ENCODE peak calls at places on chromosomes 2 and 18, in nine cellular contexts. P, T, Y, N, Q, B, K, J and M are unnamed samples.

GRCh38 chr18:48990497-48991298 is 39.9 kb upstream of the SMAD7 start:
- DNase-seq in P (peak), T (no peak), Y (no peak), N (no peak), Q (no peak), B (no peak), K (no peak), J (no peak), M (no peak)

GRCh38 chr18:23422751-23423418 is 30.2 kb upstream of the RIOK3 start:
- DNase-seq in P (peak), T (peak), Y (peak), N (peak), Q (peak), B (peak), K (peak), J (peak), M (peak)

GRCh38 chr18:50113726-50114125 is 81.2 kb downstream of the MYO5B start:
- DNase-seq in P (no peak), T (no peak), Y (no peak), N (no peak), Q (no peak), B (no peak), K (no peak), J (no peak), M (no peak)

GRCh38 chr2:59068255-59068654 is 827.1 kb upstream of the FANCL start:
- DNase-seq in P (no peak), T (no peak), Y (no peak), N (no peak), Q (no peak), B (no peak), K (no peak), J (no peak), M (no peak)

GRCh38 chr2:30225131-30225762 is 6.1 kb upstream of the LBH start:
- DNase-seq in P (no peak), T (peak), Y (peak), N (peak), Q (no peak), B (no peak), K (no peak), J (no peak), M (peak)

GRCh38 chr2:108970369-108970768 is 18.7 kb downstream of the EDAR start:
- DNase-seq in P (no peak), T (no peak), Y (no peak), N (peak), Q (no peak), B (no peak), K (no peak), J (no peak), M (no peak)

GRCh38 chr2:32450851-32451250 is 94.0 kb downstream of the BIRC6 start:
- DNase-seq in P (no peak), T (no peak), Y (no peak), N (no peak), Q (no peak), B (no peak), K (no peak), J (no peak), M (no peak)

GRCh38 chr2:183866666-183867065 is 731.7 kb upstream of the ZNF804A start:
- DNase-seq in P (no peak), T (no peak), Y (no peak), N (no peak), Q (no peak), B (no peak), K (no peak), J (no peak), M (no peak)

GRCh38 chr2:110219496-110220192 is 7.3 kb upstream of the MTLN start:
- DNase-seq in P (no peak), T (no peak), Y (no peak), N (no peak), Q (no peak), B (no peak), K (no peak), J (no peak), M (no peak)

GRCh38 chr18:46002934-46003333 is 35.8 kb upstream of the EPG5 start:
- DNase-seq in P (no peak), T (no peak), Y (no peak), N (no peak), Q (no peak), B (no peak), K (no peak), J (no peak), M (no peak)

GRCh38 chr2:74696758-74697327 is 42.8 kb downstream of the SEMA4F start:
- DNase-seq in P (no peak), T (no peak), Y (no peak), N (no peak), Q (no peak), B (no peak), K (no peak), J (no peak), M (no peak)

GRCh38 chr2:168239281-168239680 is 8.1 kb downstream of the STK39 start:
- DNase-seq in P (no peak), T (no peak), Y (no peak), N (no peak), Q (no peak), B (no peak), K (no peak), J (no peak), M (no peak)

GRCh38 chr2:64482765-64483504 is 29.0 kb downstream of the LGALSL start:
- DNase-seq in P (no peak), T (no peak), Y (no peak), N (peak), Q (no peak), B (no peak), K (no peak), J (no peak), M (peak)

GRCh38 chr2:7730449-7730848 is 813.2 kb downstream of the RNF144A start:
- DNase-seq in P (no peak), T (no peak), Y (no peak), N (no peak), Q (no peak), B (no peak), K (no peak), J (no peak), M (no peak)

GRCh38 chr18:57915848-57916596 is 112.9 kb upstream of the ATP8B1 start:
- DNase-seq in P (peak), T (no peak), Y (no peak), N (peak), Q (no peak), B (no peak), K (no peak), J (no peak), M (no peak)

GRCh38 chr2:229714080-229714735 is at the start of gene DNER:
- DNase-seq in P (peak), T (no peak), Y (peak), N (peak), Q (peak), B (peak), K (peak), J (no peak), M (peak)

GRCh38 chr18:6465281-6465680 is 50.6 kb upstream of the L3MBTL4 start:
- DNase-seq in P (no peak), T (no peak), Y (no peak), N (no peak), Q (no peak), B (no peak), K (no peak), J (no peak), M (no peak)

GRCh38 chr2:192195548-192196418 is 1.1 kb upstream of the TMEFF2 start:
- DNase-seq in P (no peak), T (no peak), Y (peak), N (no peak), Q (no peak), B (no peak), K (peak), J (no peak), M (no peak)

GRCh38 chr2:120379916-120380893 is 34.3 kb downstream of the INHBB start:
- DNase-seq in P (no peak), T (no peak), Y (no peak), N (no peak), Q (no peak), B (no peak), K (no peak), J (no peak), M (no peak)

GRCh38 chr2:74206180-74206688 is 7.8 kb downstream of the MTHFD2 start:
- DNase-seq in P (peak), T (peak), Y (peak), N (peak), Q (no peak), B (peak), K (no peak), J (no peak), M (peak)

GRCh38 chr2:9178905-9179571 is 27.6 kb upstream of the ASAP2 start:
- DNase-seq in P (no peak), T (no peak), Y (no peak), N (peak), Q (no peak), B (no peak), K (no peak), J (peak), M (no peak)

GRCh38 chr2:140117371-140117770 is 1337.2 kb upstream of the NXPH2 start:
- DNase-seq in P (no peak), T (no peak), Y (no peak), N (no peak), Q (no peak), B (no peak), K (no peak), J (no peak), M (no peak)

GRCh38 chr2:112251211-112251721 is 3.6 kb downstream of the ZC3H8 start:
- DNase-seq in P (no peak), T (no peak), Y (no peak), N (no peak), Q (no peak), B (no peak), K (no peak), J (no peak), M (no peak)

GRCh38 chr2:319059-319600 is 31.2 kb upstream of the ALKAL2 start:
- DNase-seq in P (no peak), T (no peak), Y (no peak), N (no peak), Q (no peak), B (peak), K (no peak), J (no peak), M (no peak)

GRCh38 chr18:26648509-26649192 is 100.3 kb upstream of the KCTD1 start:
- DNase-seq in P (no peak), T (no peak), Y (no peak), N (no peak), Q (no peak), B (no peak), K (no peak), J (no peak), M (no peak)

GRCh38 chr2:223735659-223736244 is 101.6 kb downstream of the AP1S3 start:
- DNase-seq in P (no peak), T (no peak), Y (no peak), N (no peak), Q (no peak), B (no peak), K (no peak), J (no peak), M (no peak)

GRCh38 chr2:159637988-159638501 is 21.7 kb upstream of the BAZ2B start:
- DNase-seq in P (no peak), T (no peak), Y (no peak), N (no peak), Q (no peak), B (no peak), K (no peak), J (no peak), M (no peak)

GRCh38 chr2:72035518-72036172 is 112.0 kb downstream of the CYP26B1 start:
- DNase-seq in P (peak), T (no peak), Y (peak), N (no peak), Q (no peak), B (peak), K (no peak), J (peak), M (no peak)

GRCh38 chr2:133167990-133168389 is 400.3 kb downstream of the NCKAP5 start:
- DNase-seq in P (no peak), T (no peak), Y (no peak), N (no peak), Q (no peak), B (no peak), K (no peak), J (no peak), M (no peak)

GRCh38 chr2:162327806-162328205 is 9.3 kb upstream of the IFIH1 start:
- DNase-seq in P (no peak), T (no peak), Y (no peak), N (no peak), Q (no peak), B (no peak), K (no peak), J (no peak), M (no peak)

GRCh38 chr2:126891681-126892500 is 6.8 kb upstream of the TEX51 start:
- DNase-seq in P (no peak), T (no peak), Y (peak), N (no peak), Q (no peak), B (no peak), K (peak), J (no peak), M (no peak)

GRCh38 chr18:24735504-24736243 is 275.2 kb downstream of the HRH4 start:
- DNase-seq in P (no peak), T (no peak), Y (no peak), N (no peak), Q (no peak), B (no peak), K (no peak), J (no peak), M (peak)

GRCh38 chr2:219124379-219125110 is 36.1 kb downstream of the NHEJ1 start:
- DNase-seq in P (peak), T (no peak), Y (no peak), N (peak), Q (no peak), B (peak), K (no peak), J (no peak), M (peak)

GRCh38 chr2:191929288-191929687 is 82.4 kb upstream of the CAVIN2 start:
- DNase-seq in P (no peak), T (no peak), Y (no peak), N (no peak), Q (no peak), B (no peak), K (no peak), J (no peak), M (no peak)

GRCh38 chr2:100178085-100178788 is 35.8 kb upstream of the AFF3 start:
- DNase-seq in P (peak), T (peak), Y (no peak), N (no peak), Q (no peak), B (peak), K (peak), J (no peak), M (peak)

GRCh38 chr2:120388222-120389035 is 42.5 kb downstream of the INHBB start:
- DNase-seq in P (no peak), T (no peak), Y (peak), N (peak), Q (no peak), B (no peak), K (peak), J (no peak), M (no peak)

GRCh38 chr2:163953390-163953907 is 217.6 kb upstream of the FIGN start:
- DNase-seq in P (no peak), T (no peak), Y (no peak), N (no peak), Q (no peak), B (no peak), K (no peak), J (no peak), M (no peak)

GRCh38 chr2:8565399-8566154 is 116.3 kb upstream of the ID2 start:
- DNase-seq in P (no peak), T (peak), Y (peak), N (no peak), Q (no peak), B (no peak), K (peak), J (no peak), M (no peak)

GRCh38 chr2:24210723-24211122 is 35.9 kb downstream of the FAM228A start:
- DNase-seq in P (no peak), T (no peak), Y (no peak), N (no peak), Q (no peak), B (no peak), K (no peak), J (no peak), M (no peak)

DNA sequence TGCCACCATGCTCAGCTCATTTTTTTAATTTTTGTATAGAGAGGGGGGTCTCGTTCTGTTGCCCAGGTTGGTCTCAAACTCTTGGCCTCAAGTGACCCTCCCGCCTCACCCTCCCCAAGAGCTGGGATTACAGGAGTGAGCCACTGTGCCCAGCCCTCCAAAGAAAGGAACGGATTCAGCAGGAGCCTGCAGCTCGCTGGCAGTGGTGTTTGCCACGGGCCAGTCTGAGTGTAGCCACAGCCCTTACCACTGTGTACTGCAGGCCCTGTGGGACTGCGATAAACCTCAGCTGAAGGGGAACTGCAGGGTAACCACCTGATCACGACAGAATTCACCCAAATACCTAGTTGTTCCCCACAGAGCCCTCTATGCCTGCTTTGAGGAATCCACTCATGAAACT is 6.8 kb downstream of the COPS9 start:
- DNase-seq in P (no peak), T (no peak), Y (peak), N (no peak), Q (no peak), B (no peak), K (no peak), J (no peak), M (no peak)
- TF ChIP-seq POLR2A in P (no peak), T (no peak), Y (no peak), N (no peak), Q (no peak), B (no peak), K (no peak), J (no peak), M (no peak)

DNA sequence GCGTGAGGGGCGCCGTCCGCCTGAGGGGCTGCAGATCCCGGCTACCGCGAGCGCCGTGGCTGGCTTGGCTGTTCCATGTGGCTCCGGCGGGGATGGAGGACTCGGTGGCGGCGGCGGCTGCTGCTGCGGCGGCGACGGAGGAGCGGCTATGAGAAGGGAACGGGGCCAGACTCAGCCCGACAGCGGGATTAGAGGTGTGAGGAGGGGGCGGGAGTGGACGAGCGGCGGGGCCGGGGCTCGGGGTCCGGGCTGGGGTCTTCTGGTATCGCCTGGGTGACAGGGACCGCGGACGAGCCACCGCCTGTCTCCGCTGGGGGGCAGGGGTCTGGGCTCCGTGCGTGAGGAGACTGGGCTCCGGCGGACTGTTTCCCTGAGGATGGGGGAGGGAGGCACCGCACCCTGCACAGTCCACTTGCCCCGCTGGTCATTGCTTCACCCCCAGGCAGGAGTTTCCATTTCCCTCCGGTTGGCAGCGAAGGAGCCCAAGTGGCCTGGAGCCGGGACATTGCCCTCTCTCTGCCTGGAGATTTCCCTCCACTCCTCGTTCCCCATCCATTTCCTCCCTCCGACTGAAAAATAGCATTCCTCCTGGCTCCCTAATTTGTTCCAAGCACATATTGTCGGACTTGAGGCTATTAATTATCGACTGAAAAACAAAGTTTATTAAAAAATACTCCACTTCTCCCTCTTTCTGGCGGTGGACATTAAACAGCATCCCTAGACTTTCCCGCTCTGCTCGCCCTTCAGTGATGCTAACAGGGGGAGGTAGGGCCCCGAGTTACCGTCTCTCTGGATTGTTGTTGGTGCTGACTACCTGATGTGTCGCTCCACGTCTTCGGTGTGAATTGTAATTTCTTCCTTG is 577 bp downstream of the EHBP1 start:
- DNase-seq in P (peak), T (peak), Y (no peak), N (peak), Q (peak), B (peak), K (peak), J (peak), M (peak)
- TF ChIP-seq POLR2A in P (peak), T (no peak), Y (no peak), N (no peak), Q (no peak), B (no peak), K (no peak), J (no peak), M (no peak)

GRCh38 chr2:85888745-85889647 is at the start of gene ST3GAL5:
- DNase-seq in P (peak), T (peak), Y (peak), N (peak), Q (peak), B (peak), K (peak), J (peak), M (peak)
- TF ChIP-seq POLR2A in P (peak), T (no peak), Y (peak), N (peak), Q (no peak), B (no peak), K (peak), J (no peak), M (no peak)

GRCh38 chr2:201118957-201119848 is 3.2 kb downstream of the CFLAR start:
- DNase-seq in P (peak), T (no peak), Y (no peak), N (no peak), Q (no peak), B (peak), K (no peak), J (no peak), M (peak)

GRCh38 chr2:201116959-201117734 is 1.2 kb downstream of the CFLAR start:
- DNase-seq in P (peak), T (peak), Y (no peak), N (peak), Q (no peak), B (peak), K (peak), J (peak), M (peak)

GRCh38 chr2:201116115-201116958 is at the start of gene CFLAR:
- DNase-seq in P (peak), T (peak), Y (peak), N (peak), Q (peak), B (peak), K (peak), J (peak), M (peak)

GRCh38 chr2:201120500-201120899 is 4.5 kb downstream of the CFLAR start:
- DNase-seq in P (no peak), T (no peak), Y (no peak), N (no peak), Q (no peak), B (peak), K (no peak), J (no peak), M (no peak)

GRCh38 chr2:201118121-201118956 is 2.4 kb downstream of the CFLAR start:
- DNase-seq in P (peak), T (peak), Y (peak), N (peak), Q (peak), B (peak), K (peak), J (peak), M (peak)
- TF ChIP-seq POLR2A in P (peak), T (peak), Y (peak), N (peak), Q (peak), B (peak), K (peak), J (no peak), M (peak)

DNA sequence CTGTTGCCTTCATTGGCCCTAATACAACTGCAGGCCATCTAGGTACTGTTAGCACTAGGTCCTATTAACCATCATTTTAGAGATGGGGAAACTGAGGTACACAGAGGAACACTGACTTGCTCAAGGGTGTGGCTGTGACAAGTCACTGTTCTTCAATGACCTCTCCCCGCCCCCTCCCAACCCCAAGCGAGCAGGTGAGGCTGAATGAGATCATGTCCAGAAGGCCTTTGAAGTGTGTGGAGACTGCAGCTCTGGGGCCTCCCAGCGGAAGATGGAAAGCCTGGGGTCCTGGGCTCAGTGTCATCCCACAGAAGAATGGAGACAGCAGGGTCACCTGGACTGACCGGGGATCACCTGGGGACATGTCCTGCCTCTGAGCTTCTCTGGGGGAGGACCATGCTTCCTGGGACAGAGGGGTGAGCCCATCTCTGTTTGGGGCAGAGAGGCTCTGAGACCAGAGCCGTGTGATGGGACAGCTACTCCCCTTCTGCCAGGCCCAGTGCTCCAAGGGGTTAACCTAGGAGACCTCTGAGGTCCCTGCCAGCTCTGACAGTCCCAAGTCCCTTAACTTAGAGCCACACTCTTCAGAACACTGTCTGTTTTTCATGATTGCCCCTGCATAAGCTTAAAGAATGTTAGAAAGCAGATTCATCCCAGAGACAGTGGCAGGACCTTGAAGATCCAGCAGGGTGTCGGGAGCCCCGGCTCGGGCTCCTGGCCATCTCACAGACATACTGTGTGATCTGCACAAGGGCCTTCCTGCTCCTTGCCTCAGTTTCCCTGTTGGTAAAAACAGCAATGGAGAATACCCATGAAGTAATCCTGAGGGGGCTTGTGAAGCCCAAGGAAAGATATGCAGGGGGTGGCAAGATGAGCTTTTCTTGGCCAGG is 16.7 kb upstream of the FOSL2 start:
- DNase-seq in P (no peak), T (no peak), Y (peak), N (no peak), Q (no peak), B (no peak), K (no peak), J (no peak), M (no peak)
- TF ChIP-seq POLR2A in P (no peak), T (no peak), Y (no peak), N (no peak), Q (no peak), B (no peak), K (no peak), J (no peak), M (no peak)